ENCODE peak calls at places on chromosomes 7 and 10, in seven cellular contexts. One of them, this sample, is unnamed.

GRCh38 chr7:150856303-150857275 is 4.3 kb downstream of the AOC1 start:
- DNase-seq in hepatocyte: no peak
- DNase-seq in IMR-90: no peak
- DNase-seq in body of pancreas: no peak
- DNase-seq in AG10803: no peak
- DNase-seq in kidney: no peak
- DNase-seq in WTC11: no peak
- DNase-seq in this sample: no peak

GRCh38 chr7:155226261-155227003 is 71.2 kb upstream of the INSIG1 start:
- DNase-seq in hepatocyte: no peak
- DNase-seq in IMR-90: no peak
- DNase-seq in body of pancreas: peak
- DNase-seq in AG10803: no peak
- DNase-seq in kidney: peak
- DNase-seq in WTC11: no peak
- DNase-seq in this sample: no peak

GRCh38 chr7:699260-700170 is 27.0 kb upstream of the DNAAF5 start:
- DNase-seq in hepatocyte: no peak
- DNase-seq in IMR-90: peak
- DNase-seq in body of pancreas: no peak
- DNase-seq in AG10803: no peak
- DNase-seq in kidney: peak
- DNase-seq in WTC11: no peak
- DNase-seq in this sample: no peak

GRCh38 chr7:12321248-12321647 is 82.4 kb downstream of the VWDE start:
- DNase-seq in hepatocyte: no peak
- DNase-seq in IMR-90: peak
- DNase-seq in body of pancreas: no peak
- DNase-seq in AG10803: no peak
- DNase-seq in kidney: no peak
- DNase-seq in WTC11: no peak
- DNase-seq in this sample: no peak

GRCh38 chr10:111211756-111212155 is 134.9 kb downstream of the ADRA2A start:
- DNase-seq in hepatocyte: peak
- DNase-seq in IMR-90: peak
- DNase-seq in body of pancreas: no peak
- DNase-seq in AG10803: peak
- DNase-seq in kidney: no peak
- DNase-seq in WTC11: no peak
- DNase-seq in this sample: no peak

GRCh38 chr10:36351159-36351558 is 709.1 kb upstream of the FZD8 start:
- DNase-seq in hepatocyte: no peak
- DNase-seq in IMR-90: no peak
- DNase-seq in body of pancreas: no peak
- DNase-seq in AG10803: peak
- DNase-seq in kidney: no peak
- DNase-seq in WTC11: no peak
- DNase-seq in this sample: no peak

GRCh38 chr7:38682602-38683001 is 51.4 kb upstream of the AMPH start:
- DNase-seq in hepatocyte: no peak
- DNase-seq in IMR-90: no peak
- DNase-seq in body of pancreas: no peak
- DNase-seq in AG10803: no peak
- DNase-seq in kidney: no peak
- DNase-seq in WTC11: no peak
- DNase-seq in this sample: no peak

GRCh38 chr7:112009081-112009480 is 197.1 kb downstream of the DOCK4 start:
- DNase-seq in hepatocyte: no peak
- DNase-seq in IMR-90: peak
- DNase-seq in body of pancreas: no peak
- DNase-seq in AG10803: peak
- DNase-seq in kidney: no peak
- DNase-seq in WTC11: no peak
- DNase-seq in this sample: no peak

GRCh38 chr10:4586756-4587155 is 239.3 kb upstream of the AKR1E2 start:
- DNase-seq in hepatocyte: peak
- DNase-seq in IMR-90: peak
- DNase-seq in body of pancreas: no peak
- DNase-seq in AG10803: peak
- DNase-seq in kidney: no peak
- DNase-seq in WTC11: no peak
- DNase-seq in this sample: no peak

GRCh38 chr7:136086712-136087111 is 109.6 kb upstream of the MTPN start:
- DNase-seq in hepatocyte: peak
- DNase-seq in IMR-90: peak
- DNase-seq in body of pancreas: peak
- DNase-seq in AG10803: peak
- DNase-seq in kidney: no peak
- DNase-seq in WTC11: peak
- DNase-seq in this sample: peak

GRCh38 chr10:96502561-96503267 is 11.0 kb downstream of the TLL2 start:
- DNase-seq in hepatocyte: no peak
- DNase-seq in IMR-90: no peak
- DNase-seq in body of pancreas: no peak
- DNase-seq in AG10803: no peak
- DNase-seq in kidney: no peak
- DNase-seq in WTC11: no peak
- DNase-seq in this sample: no peak

GRCh38 chr10:68633281-68633680 is 73.1 kb downstream of the TET1 start:
- DNase-seq in hepatocyte: no peak
- DNase-seq in IMR-90: no peak
- DNase-seq in body of pancreas: no peak
- DNase-seq in AG10803: no peak
- DNase-seq in kidney: no peak
- DNase-seq in WTC11: no peak
- DNase-seq in this sample: no peak

GRCh38 chr10:100448977-100449376 is 13.8 kb upstream of the WNT8B start:
- DNase-seq in hepatocyte: no peak
- DNase-seq in IMR-90: no peak
- DNase-seq in body of pancreas: no peak
- DNase-seq in AG10803: no peak
- DNase-seq in kidney: no peak
- DNase-seq in WTC11: no peak
- DNase-seq in this sample: no peak

DNA sequence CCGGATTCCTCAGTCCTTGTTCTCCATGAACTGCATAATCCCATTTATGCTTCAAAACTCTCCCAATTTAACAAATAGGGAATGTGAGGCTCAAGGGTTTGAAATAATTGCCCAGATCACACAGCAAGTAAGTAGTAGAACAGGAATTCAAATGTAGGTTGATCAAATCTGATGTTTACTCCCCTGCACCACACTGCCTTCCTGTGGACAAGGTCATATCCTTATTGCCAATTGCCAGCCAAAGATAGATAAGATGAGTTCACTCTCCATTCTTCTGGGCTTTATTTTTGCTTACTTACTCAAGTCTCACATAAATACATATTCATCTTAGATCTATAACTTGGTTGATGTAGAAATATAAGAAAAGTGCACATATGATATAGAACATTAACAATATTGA is 435.2 kb upstream of the ETV1 start:
- DNase-seq in hepatocyte: no peak
- DNase-seq in IMR-90: no peak
- DNase-seq in body of pancreas: no peak
- DNase-seq in AG10803: no peak
- DNase-seq in kidney: no peak
- DNase-seq in WTC11: no peak
- DNase-seq in this sample: peak
- TF ChIP-seq CTCF in hepatocyte: peak
- TF ChIP-seq CTCF in IMR-90: no peak
- TF ChIP-seq CTCF in body of pancreas: no peak
- TF ChIP-seq CTCF in AG10803: peak
- TF ChIP-seq CTCF in kidney: no peak
- TF ChIP-seq CTCF in WTC11: no peak
- TF ChIP-seq CTCF in this sample: no peak

DNA sequence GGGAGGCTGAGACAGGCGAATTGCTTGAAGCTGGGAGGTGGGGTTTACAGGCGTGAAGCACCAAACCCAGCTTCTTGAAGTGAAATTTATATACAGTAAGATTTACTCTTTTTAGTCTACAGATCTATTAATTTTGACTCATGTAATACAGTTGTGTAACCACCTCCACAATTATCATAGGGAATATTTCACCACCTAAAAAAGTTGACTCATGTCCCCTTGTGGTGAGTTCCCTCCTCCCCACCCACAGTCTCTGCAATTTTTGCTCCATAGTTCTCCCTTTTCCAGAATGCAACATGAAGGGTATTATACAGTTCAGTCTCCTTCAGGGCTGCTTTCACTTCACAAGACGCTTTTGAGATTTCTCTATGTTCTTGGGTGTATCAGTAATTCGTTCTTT is 156.8 kb downstream of the FAM107B start:
- DNase-seq in hepatocyte: no peak
- DNase-seq in IMR-90: peak
- DNase-seq in body of pancreas: no peak
- DNase-seq in AG10803: peak
- DNase-seq in kidney: no peak
- DNase-seq in WTC11: no peak
- DNase-seq in this sample: no peak
- TF ChIP-seq CTCF in hepatocyte: no peak
- TF ChIP-seq CTCF in IMR-90: peak
- TF ChIP-seq CTCF in body of pancreas: no peak
- TF ChIP-seq CTCF in AG10803: peak
- TF ChIP-seq CTCF in kidney: no peak
- TF ChIP-seq CTCF in WTC11: no peak
- TF ChIP-seq CTCF in this sample: no peak

GRCh38 chr10:9311702-9312499 is 1257.4 kb downstream of the GATA3 start:
- DNase-seq in hepatocyte: no peak
- DNase-seq in IMR-90: no peak
- DNase-seq in body of pancreas: no peak
- DNase-seq in AG10803: no peak
- DNase-seq in kidney: no peak
- DNase-seq in WTC11: no peak
- DNase-seq in this sample: no peak
- TF ChIP-seq CTCF in hepatocyte: peak
- TF ChIP-seq CTCF in IMR-90: peak
- TF ChIP-seq CTCF in body of pancreas: no peak
- TF ChIP-seq CTCF in AG10803: peak
- TF ChIP-seq CTCF in kidney: no peak
- TF ChIP-seq CTCF in WTC11: no peak
- TF ChIP-seq CTCF in this sample: no peak

GRCh38 chr10:51244739-51245138 is 170.5 kb downstream of the PRKG1 start:
- DNase-seq in hepatocyte: peak
- DNase-seq in IMR-90: peak
- DNase-seq in body of pancreas: no peak
- DNase-seq in AG10803: peak
- DNase-seq in kidney: no peak
- DNase-seq in WTC11: no peak
- DNase-seq in this sample: no peak
- TF ChIP-seq CTCF in hepatocyte: no peak
- TF ChIP-seq CTCF in IMR-90: no peak
- TF ChIP-seq CTCF in body of pancreas: no peak
- TF ChIP-seq CTCF in AG10803: no peak
- TF ChIP-seq CTCF in kidney: no peak
- TF ChIP-seq CTCF in WTC11: no peak
- TF ChIP-seq CTCF in this sample: no peak

GRCh38 chr7:44348851-44349781 is 23.7 kb upstream of the CAMK2B start:
- DNase-seq in hepatocyte: no peak
- DNase-seq in IMR-90: no peak
- DNase-seq in body of pancreas: no peak
- DNase-seq in AG10803: no peak
- DNase-seq in kidney: no peak
- DNase-seq in WTC11: peak
- DNase-seq in this sample: no peak
- TF ChIP-seq CTCF in hepatocyte: no peak
- TF ChIP-seq CTCF in IMR-90: no peak
- TF ChIP-seq CTCF in body of pancreas: no peak
- TF ChIP-seq CTCF in AG10803: no peak
- TF ChIP-seq CTCF in kidney: no peak
- TF ChIP-seq CTCF in WTC11: no peak
- TF ChIP-seq CTCF in this sample: no peak

GRCh38 chr10:42743697-42744096 is 38.9 kb upstream of the BMS1 start:
- DNase-seq in hepatocyte: no peak
- DNase-seq in IMR-90: no peak
- DNase-seq in body of pancreas: no peak
- DNase-seq in AG10803: no peak
- DNase-seq in kidney: no peak
- DNase-seq in WTC11: no peak
- DNase-seq in this sample: no peak

GRCh38 chr10:42738669-42739068 is 43.9 kb upstream of the BMS1 start:
- DNase-seq in hepatocyte: no peak
- DNase-seq in IMR-90: no peak
- DNase-seq in body of pancreas: no peak
- DNase-seq in AG10803: no peak
- DNase-seq in kidney: no peak
- DNase-seq in WTC11: no peak
- DNase-seq in this sample: no peak

GRCh38 chr10:42744134-42744701 is 38.4 kb upstream of the BMS1 start:
- DNase-seq in hepatocyte: no peak
- DNase-seq in IMR-90: no peak
- DNase-seq in body of pancreas: no peak
- DNase-seq in AG10803: no peak
- DNase-seq in kidney: no peak
- DNase-seq in WTC11: no peak
- DNase-seq in this sample: no peak
- TF ChIP-seq CTCF in hepatocyte: no peak
- TF ChIP-seq CTCF in IMR-90: no peak
- TF ChIP-seq CTCF in body of pancreas: no peak
- TF ChIP-seq CTCF in AG10803: no peak
- TF ChIP-seq CTCF in kidney: no peak
- TF ChIP-seq CTCF in WTC11: no peak
- TF ChIP-seq CTCF in this sample: no peak

GRCh38 chr10:93601774-93602162 is 733 bp upstream of the RBP4 start:
- DNase-seq in hepatocyte: no peak
- DNase-seq in IMR-90: no peak
- DNase-seq in body of pancreas: no peak
- DNase-seq in AG10803: no peak
- DNase-seq in kidney: no peak
- DNase-seq in WTC11: no peak
- DNase-seq in this sample: no peak

GRCh38 chr10:93599335-93599734 is 1.7 kb downstream of the RBP4 start:
- DNase-seq in hepatocyte: no peak
- DNase-seq in IMR-90: no peak
- DNase-seq in body of pancreas: no peak
- DNase-seq in AG10803: no peak
- DNase-seq in kidney: no peak
- DNase-seq in WTC11: no peak
- DNase-seq in this sample: no peak

GRCh38 chr10:93599778-93600177 is 1.3 kb downstream of the RBP4 start:
- DNase-seq in hepatocyte: no peak
- DNase-seq in IMR-90: no peak
- DNase-seq in body of pancreas: no peak
- DNase-seq in AG10803: no peak
- DNase-seq in kidney: no peak
- DNase-seq in WTC11: no peak
- DNase-seq in this sample: no peak

GRCh38 chr10:93600861-93601773 is at the start of gene RBP4:
- DNase-seq in hepatocyte: peak
- DNase-seq in IMR-90: peak
- DNase-seq in body of pancreas: peak
- DNase-seq in AG10803: peak
- DNase-seq in kidney: peak
- DNase-seq in WTC11: peak
- DNase-seq in this sample: peak

GRCh38 chr10:93600446-93600860 is 582 bp downstream of the RBP4 start:
- DNase-seq in hepatocyte: peak
- DNase-seq in IMR-90: no peak
- DNase-seq in body of pancreas: no peak
- DNase-seq in AG10803: no peak
- DNase-seq in kidney: no peak
- DNase-seq in WTC11: peak
- DNase-seq in this sample: no peak
- TF ChIP-seq CTCF in hepatocyte: no peak
- TF ChIP-seq CTCF in IMR-90: no peak
- TF ChIP-seq CTCF in body of pancreas: no peak
- TF ChIP-seq CTCF in AG10803: no peak
- TF ChIP-seq CTCF in kidney: no peak
- TF ChIP-seq CTCF in WTC11: no peak
- TF ChIP-seq CTCF in this sample: no peak

This sample was measured in Calu3.